ENCODE peak calls at places on chromosomes 5 and 9, in ten cellular contexts. E is heart left ventricle; I is brain microvascular endothelial cell; H is body of pancreas; J is CD4-positive, CD25-positive, alpha-beta regulatory T cell; D is fibroblast of lung; G is endodermal cell; M is neural progenitor cell; L is ovary; F is psoas muscle. O is an unnamed sample. For H3K27me3, the result is how much of the 10 kb centered on the place peaks cover.

GRCh38 chr5:138305797-138306196 is 25.8 kb downstream of the CDC25C start:
- DNase-seq in L (peak), E (peak), G (no peak), M (no peak), I (no peak), H (peak), J (no peak), D (no peak), F (peak), O (no peak)

GRCh38 chr9:97747201-97747965 is 50.2 kb upstream of the XPA start:
- DNase-seq in L (no peak), E (no peak), G (no peak), J (no peak), M (peak), H (no peak), I (no peak), F (no peak), D (no peak), O (no peak)

GRCh38 chr5:67204821-67205220 is 8.2 kb upstream of the CD180 start:
- DNase-seq in F (no peak), D (no peak), M (no peak), L (no peak), J (no peak), H (no peak), G (no peak), I (no peak), E (no peak), O (no peak)

GRCh38 chr5:10288600-10289213 is 19.0 kb downstream of the CMBL start:
- DNase-seq in H (peak), G (no peak), E (peak), L (peak), D (no peak), F (peak), M (no peak), I (no peak), J (peak), O (no peak)

GRCh38 chr9:8858250-8859161 is 1058.9 kb upstream of the DMAC1 start:
- DNase-seq in E (no peak), F (no peak), D (no peak), H (no peak), G (peak), I (no peak), J (no peak), M (peak), L (peak), O (no peak)

GRCh38 chr5:90054612-90055011 is 354.9 kb downstream of the CETN3 start:
- DNase-seq in M (no peak), G (no peak), I (no peak), D (no peak), H (no peak), F (no peak), L (no peak), J (no peak), E (no peak), O (no peak)

GRCh38 chr5:132011561-132012384 is at the start of gene ACSL6:
- DNase-seq in E (peak), D (no peak), J (peak), G (peak), M (peak), H (peak), F (peak), L (no peak), I (no peak), O (peak)

GRCh38 chr5:115179068-115179958 is 9.6 kb upstream of the TRIM36 start:
- DNase-seq in F (no peak), J (no peak), H (no peak), M (peak), G (peak), I (no peak), L (no peak), E (no peak), D (no peak), O (peak)

GRCh38 chr5:82225525-82226172 is 52.5 kb downstream of the RPS23 start:
- DNase-seq in F (no peak), G (peak), H (peak), M (peak), J (peak), L (peak), E (peak), D (peak), I (peak), O (peak)

GRCh38 chr9:93949694-93950449 is 5.3 kb downstream of the BARX1 start:
- DNase-seq in J (no peak), D (no peak), H (no peak), E (no peak), I (no peak), L (no peak), M (peak), G (peak), F (no peak), O (no peak)

GRCh38 chr9:97852399-97853055 is 499 bp upstream of the FOXE1 start:
- DNase-seq in D (no peak), M (peak), E (no peak), I (no peak), H (no peak), G (peak), L (no peak), F (no peak), J (no peak), O (no peak)

GRCh38 chr5:143694357-143694756 is 117.6 kb upstream of the HMHB1 start:
- DNase-seq in J (no peak), E (no peak), H (no peak), G (no peak), D (no peak), F (no peak), M (no peak), I (no peak), L (no peak), O (no peak)

GRCh38 chr9:136769710-136770191 is 5.4 kb upstream of the LCN15 start:
- DNase-seq in E (peak), L (no peak), I (no peak), H (peak), F (no peak), D (no peak), J (peak), G (peak), M (peak), O (peak)

GRCh38 chr5:1041225-1042186 is 32.9 kb downstream of the NKD2 start:
- DNase-seq in I (no peak), E (no peak), F (no peak), M (no peak), L (no peak), J (no peak), G (no peak), H (no peak), D (no peak), O (peak)

GRCh38 chr5:176412517-176413254 is 3.7 kb downstream of the CLTB start:
- DNase-seq in D (no peak), H (no peak), M (no peak), E (no peak), L (no peak), F (no peak), J (no peak), G (no peak), I (no peak), O (no peak)
- H3K27ac ChIP-seq in D (peak), H (no peak), M (no peak), E (peak), L (no peak), F (peak), J (no peak), G (no peak), I (no peak), O (peak)

DNA sequence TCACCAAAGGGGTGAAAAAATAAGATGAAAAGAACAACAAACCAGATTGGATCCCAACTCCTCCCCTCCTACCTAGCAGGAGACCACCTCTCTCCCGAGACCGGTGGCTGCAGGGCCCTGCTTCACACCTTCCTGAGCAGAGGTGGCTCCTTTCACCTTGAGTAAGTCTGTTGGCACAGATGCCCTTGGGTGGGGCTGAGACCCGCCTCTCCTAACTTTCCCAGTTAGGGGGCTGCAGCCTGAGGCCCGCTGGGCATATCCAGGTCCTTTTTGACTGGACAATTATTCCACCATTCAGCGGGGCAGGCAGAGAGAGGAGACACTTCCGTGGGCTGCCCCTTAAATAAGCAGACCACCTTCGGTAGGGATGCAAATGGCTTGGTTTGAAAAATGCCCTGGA is 1.3 kb downstream of the SLC25A48 start:
- DNase-seq in M (no peak), L (no peak), I (no peak), F (no peak), E (no peak), H (no peak), D (no peak), J (no peak), G (peak), O (peak)
- H3K27me3 ChIP-seq in M (half or more), L (under half), I (under half), F (under half), E (under half), H (under half), D (under half), J (under half), G (half or more), O (under half)

DNA sequence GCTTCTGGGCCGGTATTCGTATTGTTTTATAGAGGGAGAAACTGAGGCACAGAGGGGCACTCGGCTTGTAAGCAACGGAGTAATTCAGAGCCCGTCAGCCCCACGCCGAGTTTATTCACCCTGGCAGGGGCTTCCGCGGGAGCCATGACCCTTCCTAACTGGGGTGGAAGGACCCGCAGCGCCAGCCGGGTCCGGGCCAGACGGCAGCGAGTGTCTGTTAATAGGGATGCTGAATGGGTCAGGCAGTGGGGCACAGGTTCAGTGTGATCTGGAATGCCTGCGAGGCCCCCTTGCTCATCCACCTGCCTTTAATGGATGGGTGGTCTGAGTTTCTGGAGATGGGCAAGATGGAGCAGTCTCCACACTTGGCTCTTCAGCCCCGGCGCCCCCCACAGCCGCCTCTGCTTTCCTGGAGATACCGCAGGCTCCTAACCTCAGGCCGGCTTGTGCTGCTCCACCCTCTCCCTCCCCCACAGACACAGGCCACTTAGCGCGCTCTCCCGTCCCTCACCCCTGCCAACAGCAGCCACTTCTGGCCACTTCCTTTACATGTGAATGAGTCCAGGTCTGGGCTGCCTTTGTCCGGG is 147.0 kb downstream of the ERCC6L2 start:
- DNase-seq in H (no peak), E (peak), F (no peak), I (no peak), D (no peak), M (peak), J (peak), L (peak), G (peak), O (no peak)
- H3K4me3 ChIP-seq in H (no peak), E (no peak), F (peak), I (no peak), D (no peak), M (peak), J (peak), L (peak), G (peak), O (no peak)

GRCh38 chr9:96619109-96619435 is 571 bp downstream of the CDC14B start:
- DNase-seq in D (no peak), M (no peak), F (peak), I (no peak), J (no peak), E (no peak), H (peak), G (peak), L (peak), O (peak)
- H3K27ac ChIP-seq in D (peak), M (no peak), F (peak), I (no peak), J (no peak), E (peak), H (peak), G (no peak), L (no peak), O (peak)

O was measured in aorta.